ENCODE peak calls at places on chromosome 12, in nine cellular contexts. E is fibroblast of lung; V is fibroblast of the aortic adventitia; K is endodermal cell; H is NB4; W is astrocyte; X is breast epithelium; B is upper lobe of right lung; J is CD8-positive, alpha-beta T cell. M is an unnamed sample.

GRCh38 chr12:129788506-129788905 is 115.3 kb downstream of the TMEM132D start:
- DNase-seq in E (peak; percentile 83), V (no peak), K (peak; percentile 15), H (no peak), W (peak; percentile 77), X (no peak), B (no peak), J (no peak), M (no peak)

GRCh38 chr12:58242803-58243628 is 301.6 kb downstream of the ATP23 start:
- DNase-seq in E (peak; percentile 45), V (peak; percentile 6), K (no peak), H (no peak), W (peak; percentile 39), X (no peak), B (no peak), J (no peak), M (no peak)

GRCh38 chr12:103505371-103506236 is 9.8 kb upstream of the C12orf42 start:
- DNase-seq in E (peak; percentile 3), V (no peak), K (no peak), H (no peak), W (no peak), X (no peak), B (no peak), J (no peak), M (no peak)

GRCh38 chr12:42490261-42490842 is 99.2 kb downstream of the PRICKLE1 start:
- DNase-seq in E (no peak), V (no peak), K (no peak), H (no peak), W (no peak), X (no peak), B (no peak), J (no peak), M (no peak)

GRCh38 chr12:93578221-93578620 is 5.7 kb downstream of the SOCS2 start:
- DNase-seq in E (no peak), V (no peak), K (no peak), H (no peak), W (no peak), X (no peak), B (no peak), J (no peak), M (no peak)

GRCh38 chr12:71846322-71846940 is 6.9 kb downstream of the TBC1D15 start:
- DNase-seq in E (peak; percentile 25), V (peak; percentile 54), K (no peak), H (peak; percentile 56), W (peak; percentile 6), X (no peak), B (no peak), J (no peak), M (no peak)

GRCh38 chr12:47377414-47378221 is 297.9 kb upstream of the AMIGO2 start:
- DNase-seq in E (peak; percentile 99), V (peak; percentile 100), K (no peak), H (no peak), W (peak; percentile 100), X (peak; percentile 90), B (peak; percentile 76), J (no peak), M (peak; percentile 76)

GRCh38 chr12:59005195-59005961 is 85.1 kb upstream of the LRIG3 start:
- DNase-seq in E (peak; percentile 8), V (peak; percentile 68), K (no peak), H (no peak), W (peak; percentile 6), X (no peak), B (no peak), J (no peak), M (peak; percentile 72)

GRCh38 chr12:108277613-108278012 is 61.5 kb downstream of the CMKLR1 start:
- DNase-seq in E (no peak), V (no peak), K (no peak), H (no peak), W (no peak), X (no peak), B (no peak), J (no peak), M (no peak)

GRCh38 chr12:95322335-95322734 is 104.7 kb downstream of the VEZT start:
- DNase-seq in E (peak; percentile 40), V (no peak), K (no peak), H (no peak), W (no peak), X (no peak), B (no peak), J (no peak), M (peak; percentile 83)

GRCh38 chr12:120286768-120287490 is 4.8 kb downstream of the RNU4-2 start:
- DNase-seq in E (peak; percentile 36), V (no peak), K (peak; percentile 56), H (no peak), W (no peak), X (no peak), B (no peak), J (no peak), M (no peak)

GRCh38 chr12:7642876-7643309 is 22.8 kb downstream of the APOBEC1 start:
- DNase-seq in E (peak; percentile 1), V (peak; percentile 12), K (no peak), H (peak; percentile 57), W (no peak), X (no peak), B (no peak), J (no peak), M (no peak)

GRCh38 chr12:68240975-68241374 is 12.4 kb downstream of the IL22 start:
- DNase-seq in E (peak; percentile 33), V (peak; percentile 52), K (no peak), H (peak; percentile 48), W (no peak), X (no peak), B (peak; percentile 62), J (peak; percentile 46), M (no peak)

GRCh38 chr12:98574110-98574509 is 19.4 kb upstream of the SLC25A3 start:
- DNase-seq in E (no peak), V (no peak), K (peak; percentile 13), H (no peak), W (no peak), X (no peak), B (no peak), J (no peak), M (no peak)

GRCh38 chr12:26276709-26277108 is 81.3 kb downstream of the SSPN start:
- DNase-seq in E (peak; percentile 43), V (no peak), K (no peak), H (peak; percentile 64), W (peak; percentile 42), X (no peak), B (no peak), J (no peak), M (no peak)

GRCh38 chr12:68641138-68641537 is 30.4 kb downstream of the RAP1B start:
- DNase-seq in E (peak; percentile 32), V (no peak), K (no peak), H (no peak), W (no peak), X (no peak), B (no peak), J (peak; percentile 42), M (no peak)

GRCh38 chr12:49018282-49019119 is at the start of gene PRKAG1:
- DNase-seq in E (peak; percentile 96), V (peak; percentile 96), K (peak; percentile 100), H (peak; percentile 100), W (peak; percentile 91), X (peak; percentile 96), B (peak; percentile 98), J (peak; percentile 96), M (peak; percentile 82)

GRCh38 chr12:49020441-49020840 is 1.9 kb upstream of the PRKAG1 start:
- DNase-seq in E (no peak), V (no peak), K (no peak), H (no peak), W (no peak), X (no peak), B (no peak), J (no peak), M (no peak)

GRCh38 chr12:49017764-49018281 is 753 bp downstream of the PRKAG1 start:
- DNase-seq in E (peak; percentile 62), V (no peak), K (no peak), H (peak; percentile 90), W (peak; percentile 48), X (no peak), B (no peak), J (no peak), M (no peak)

GRCh38 chr12:49019435-49020317 is 1.1 kb upstream of the PRKAG1 start:
- DNase-seq in E (peak; percentile 41), V (peak; percentile 35), K (peak; percentile 87), H (peak; percentile 92), W (no peak), X (no peak), B (no peak), J (peak; percentile 33), M (no peak)

GRCh38 chr12:49019120-49019430 is 499 bp upstream of the PRKAG1 start:
- DNase-seq in E (no peak), V (no peak), K (no peak), H (no peak), W (no peak), X (no peak), B (no peak), J (no peak), M (no peak)
- H3K4me3 ChIP-seq in E (peak overlapping the region; percentile 92), V (peak overlapping the region; percentile 74), K (peak overlapping the region; percentile 87), H (peak overlapping the region; percentile 91), W (peak overlapping the region; percentile 98), X (peak overlapping the region; percentile 68), B (peak overlapping the region; percentile 94), J (peak overlapping the region; percentile 85), M (peak overlapping the region; percentile 55)

GRCh38 chr12:110600254-110600653 is 13.7 kb upstream of the TCTN1 start:
- DNase-seq in E (peak; percentile 50), V (peak; percentile 84), K (no peak), H (peak; percentile 87), W (peak; percentile 41), X (no peak), B (no peak), J (no peak), M (no peak)
- TF ChIP-seq CTCF in E (peak; percentile 32), V (peak; percentile 36), K (peak; percentile 65), H (no peak), W (peak; percentile 31), X (no peak), B (peak; percentile 48), J (peak; percentile 56), M (peak; percentile 11)

GRCh38 chr12:70635713-70636112 is 1.5 kb downstream of the PTPRB start:
- DNase-seq in E (no peak), V (no peak), K (no peak), H (no peak), W (no peak), X (no peak), B (no peak), J (no peak), M (no peak)
- H3K4me3 ChIP-seq in E (no peak overlapping the region), V (no peak overlapping the region), K (no peak overlapping the region), H (no peak overlapping the region), W (no peak overlapping the region), X (peak overlapping the region; percentile 17), B (peak overlapping the region; percentile 36), J (no peak overlapping the region), M (no peak overlapping the region)

DNA sequence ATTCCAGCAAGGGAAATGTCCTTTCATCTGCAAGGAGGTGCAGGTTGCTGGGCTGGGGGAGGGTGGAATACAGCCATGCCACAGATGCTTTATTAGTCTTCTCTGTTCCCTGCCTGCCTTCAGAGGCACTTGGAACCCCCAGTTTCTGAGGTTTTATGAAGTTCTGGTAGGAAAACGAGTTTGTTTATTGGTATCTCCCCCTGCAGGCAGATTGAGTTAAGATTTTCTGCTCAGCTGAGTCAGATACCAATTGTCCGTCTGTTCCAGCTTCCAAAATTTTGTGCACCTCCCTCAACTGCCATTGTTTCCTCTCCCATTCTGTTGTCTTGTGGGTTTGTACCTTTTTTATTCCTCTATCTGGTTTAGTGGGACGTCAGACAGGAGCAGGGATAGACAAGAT is 155.6 kb downstream of the ETV6 start:
- DNase-seq in E (no peak), V (no peak), K (no peak), H (peak; percentile 66), W (no peak), X (no peak), B (no peak), J (no peak), M (no peak)
- TF ChIP-seq CTCF in E (peak; percentile 19), V (peak; percentile 7), K (peak; percentile 68), H (no peak), W (no peak), X (no peak), B (peak; percentile 14), J (no peak), M (peak; percentile 14)

M was measured in HFF-Myc.